ENCODE peak calls at places on chromosomes 1 and 21, in six cellular contexts. D is colonic mucosa; C is fibroblast of lung; B is A549; Q is CD8-positive, alpha-beta memory T cell; M is OCI-LY7. O is an unnamed sample. For H3K9me3, the result is how much of the 10 kb centered on the place peaks cover.

GRCh38 chr21:33023574-33024277 is 2.0 kb upstream of the OLIG2 start:
- DNase-seq in D (no peak), C (no peak), B (no peak), Q (no peak), M (no peak), O (no peak)

GRCh38 chr1:234643111-234643849 is 33.3 kb upstream of the IRF2BP2 start:
- DNase-seq in D (peak), C (no peak), B (peak), Q (no peak), M (no peak), O (no peak)

GRCh38 chr1:39754026-39754569 is 15.4 kb downstream of the PPIE start:
- DNase-seq in D (no peak), C (no peak), B (no peak), Q (no peak), M (no peak), O (no peak)

GRCh38 chr1:8682573-8682972 is 134.9 kb downstream of the RERE start:
- DNase-seq in D (no peak), C (no peak), B (no peak), Q (no peak), M (no peak), O (no peak)

GRCh38 chr1:50438945-50439344 is 15.7 kb upstream of the DMRTA2 start:
- DNase-seq in D (no peak), C (no peak), B (peak), Q (no peak), M (no peak), O (no peak)

GRCh38 chr1:95223110-95223509 is 10.9 kb upstream of the RWDD3 start:
- DNase-seq in D (no peak), C (peak), B (no peak), Q (no peak), M (no peak), O (peak)

GRCh38 chr1:64909021-64909420 is 57.3 kb downstream of the JAK1 start:
- DNase-seq in D (no peak), C (no peak), B (no peak), Q (no peak), M (no peak), O (no peak)

GRCh38 chr1:150626150-150626549 is 3.3 kb downstream of the ENSA start:
- DNase-seq in D (no peak), C (no peak), B (no peak), Q (no peak), M (no peak), O (no peak)

DNA sequence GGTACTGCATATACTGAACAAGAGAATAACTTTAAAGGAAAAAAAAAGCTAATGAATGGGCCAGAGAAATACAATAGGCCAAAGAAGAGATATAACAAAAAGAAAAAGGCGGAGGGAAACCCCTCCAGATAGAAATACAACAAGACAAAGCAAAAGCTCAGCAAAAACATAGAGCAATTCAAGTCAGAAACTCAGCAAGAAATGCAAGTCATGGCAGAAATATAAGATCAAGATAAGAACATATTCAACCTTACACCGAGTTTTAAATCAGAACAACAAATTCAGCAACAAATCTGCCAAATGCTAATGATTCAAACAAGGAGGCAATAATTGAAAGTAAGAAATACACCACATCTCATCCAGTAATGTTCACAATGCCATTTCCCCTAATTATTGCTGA is 298.9 kb downstream of the USH2A start:
- DNase-seq in D (no peak), C (no peak), B (no peak), Q (no peak), M (no peak), O (no peak)
- H3K9me3 ChIP-seq in D (under half), C (under half), B (under half), Q (under half), M (under half), O (under half)

DNA sequence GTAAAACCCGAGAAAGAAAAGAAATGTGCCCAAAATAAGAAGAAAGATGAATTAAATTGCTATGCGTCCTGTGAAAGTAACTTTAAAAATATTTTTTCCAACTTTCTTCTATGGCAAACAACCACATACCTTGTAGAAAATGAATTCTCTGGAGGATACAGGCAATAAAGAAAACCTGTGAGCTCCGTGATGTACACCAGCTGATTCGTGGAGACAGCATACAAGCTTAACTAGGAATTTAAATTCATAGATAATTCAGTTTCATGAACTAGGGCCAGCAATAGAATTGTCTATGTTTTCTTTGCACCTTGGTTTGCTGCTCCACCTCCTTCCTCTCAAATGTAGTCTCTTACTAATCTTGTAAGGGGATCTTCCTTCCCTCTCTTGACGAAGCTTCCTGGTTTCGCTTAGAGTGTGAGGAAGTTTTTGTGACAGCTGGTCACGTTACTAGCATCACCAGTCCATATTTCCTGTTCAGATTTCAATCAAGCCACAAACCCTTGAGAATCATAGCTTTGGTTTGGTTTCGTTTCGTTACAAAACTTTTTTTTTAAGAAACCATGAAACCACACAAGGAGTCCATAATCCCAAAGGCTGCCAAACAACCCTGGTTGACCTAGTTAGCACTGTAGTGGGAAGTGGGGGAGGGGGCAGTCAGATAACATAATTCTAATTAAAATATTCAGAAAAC is 35.8 kb downstream of the GREM2 start:
- DNase-seq in D (no peak), C (peak), B (peak), Q (peak), M (peak), O (no peak)
- H3K4me3 ChIP-seq in D (no peak), C (peak), B (peak), Q (peak), M (peak), O (peak)

GRCh38 chr1:222462598-222462997 is 85.3 kb downstream of the HHIPL2 start:
- DNase-seq in D (no peak), C (no peak), B (no peak), Q (no peak), M (no peak), O (no peak)

GRCh38 chr1:222465211-222466041 is 82.5 kb downstream of the HHIPL2 start:
- DNase-seq in D (peak), C (peak), B (peak), Q (peak), M (peak), O (peak)

GRCh38 chr1:222464841-222465210 is 83.1 kb downstream of the HHIPL2 start:
- DNase-seq in D (peak), C (peak), B (peak), Q (peak), M (peak), O (no peak)

GRCh38 chr1:222463059-222463730 is 84.7 kb downstream of the HHIPL2 start:
- DNase-seq in D (no peak), C (no peak), B (no peak), Q (no peak), M (no peak), O (no peak)

DNA sequence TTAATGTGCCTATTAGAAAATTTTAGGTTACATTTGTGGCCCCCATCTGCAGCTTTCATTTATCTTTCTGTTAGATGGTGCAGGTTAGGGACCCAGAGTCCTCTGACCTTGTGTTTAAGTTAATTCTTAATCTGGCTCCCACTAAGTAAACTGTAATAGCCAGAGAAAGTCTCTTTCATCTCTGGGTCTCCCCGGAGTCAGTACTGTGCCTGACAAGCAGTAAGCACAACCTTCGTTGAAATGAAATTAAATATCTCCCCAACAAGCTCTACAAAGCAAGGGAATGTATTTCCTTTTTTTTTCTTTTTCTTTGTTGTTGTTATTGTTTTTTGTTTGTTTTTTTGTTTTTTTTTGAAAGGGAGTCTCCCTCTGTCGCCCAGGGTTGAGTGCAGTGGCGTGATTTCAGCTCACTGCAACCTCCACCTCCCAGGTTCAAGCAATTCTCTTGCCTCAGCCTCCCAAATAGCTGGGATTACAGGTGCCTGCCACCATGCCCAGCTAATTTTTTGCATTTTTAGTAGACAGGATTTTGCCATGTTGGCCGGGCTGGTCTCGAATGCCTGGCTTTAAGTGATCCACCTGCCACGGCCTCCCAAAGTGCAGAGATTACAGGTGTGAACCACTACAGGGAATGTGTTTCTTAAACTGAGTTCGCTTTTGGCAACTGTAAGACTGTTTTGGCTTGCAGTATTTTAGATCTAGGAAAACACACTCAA is 81.6 kb downstream of the HHIPL2 start:
- DNase-seq in D (no peak), C (no peak), B (no peak), Q (no peak), M (no peak), O (no peak)
- H3K27ac ChIP-seq in D (peak), C (peak), B (peak), Q (no peak), M (no peak), O (peak)

DNA sequence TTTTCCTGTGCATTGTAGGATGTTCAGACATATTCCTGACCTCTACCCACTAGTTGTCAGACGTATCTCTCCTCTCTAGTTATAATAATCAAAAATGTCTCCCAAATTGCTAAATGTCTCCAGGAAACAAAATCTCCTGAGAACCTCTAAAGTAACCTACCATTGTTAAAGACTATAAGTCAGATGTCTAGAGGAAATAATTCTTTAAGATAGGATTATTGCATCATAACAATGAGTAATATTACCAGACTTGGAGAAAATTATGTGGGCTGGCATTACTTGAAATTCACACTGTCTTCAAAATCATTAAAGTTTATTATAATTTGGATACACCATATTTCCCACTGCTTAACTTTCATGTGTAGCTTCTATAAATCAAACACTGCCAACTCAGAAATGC is 643.0 kb upstream of the ADGRL2 start:
- DNase-seq in D (no peak), C (no peak), B (no peak), Q (no peak), M (no peak), O (no peak)
- H3K9me3 ChIP-seq in D (under half), C (under half), B (under half), Q (under half), M (under half), O (under half)

GRCh38 chr1:27528701-27529637 is 39.0 kb upstream of the WASF2 start:
- DNase-seq in D (peak), C (peak), B (no peak), Q (no peak), M (no peak), O (peak)

GRCh38 chr1:27527223-27527856 is 37.4 kb upstream of the WASF2 start:
- DNase-seq in D (peak), C (no peak), B (peak), Q (peak), M (peak), O (peak)

GRCh38 chr1:27527857-27528700 is 38.1 kb upstream of the WASF2 start:
- DNase-seq in D (peak), C (no peak), B (no peak), Q (peak), M (peak), O (no peak)

GRCh38 chr1:27525296-27526271 is 35.6 kb upstream of the WASF2 start:
- DNase-seq in D (peak), C (no peak), B (peak), Q (peak), M (peak), O (no peak)

GRCh38 chr1:27526569-27527222 is 36.7 kb upstream of the WASF2 start:
- DNase-seq in D (no peak), C (no peak), B (no peak), Q (peak), M (peak), O (no peak)
- H3K4me3 ChIP-seq in D (no peak), C (peak), B (no peak), Q (peak), M (peak), O (peak)

DNA sequence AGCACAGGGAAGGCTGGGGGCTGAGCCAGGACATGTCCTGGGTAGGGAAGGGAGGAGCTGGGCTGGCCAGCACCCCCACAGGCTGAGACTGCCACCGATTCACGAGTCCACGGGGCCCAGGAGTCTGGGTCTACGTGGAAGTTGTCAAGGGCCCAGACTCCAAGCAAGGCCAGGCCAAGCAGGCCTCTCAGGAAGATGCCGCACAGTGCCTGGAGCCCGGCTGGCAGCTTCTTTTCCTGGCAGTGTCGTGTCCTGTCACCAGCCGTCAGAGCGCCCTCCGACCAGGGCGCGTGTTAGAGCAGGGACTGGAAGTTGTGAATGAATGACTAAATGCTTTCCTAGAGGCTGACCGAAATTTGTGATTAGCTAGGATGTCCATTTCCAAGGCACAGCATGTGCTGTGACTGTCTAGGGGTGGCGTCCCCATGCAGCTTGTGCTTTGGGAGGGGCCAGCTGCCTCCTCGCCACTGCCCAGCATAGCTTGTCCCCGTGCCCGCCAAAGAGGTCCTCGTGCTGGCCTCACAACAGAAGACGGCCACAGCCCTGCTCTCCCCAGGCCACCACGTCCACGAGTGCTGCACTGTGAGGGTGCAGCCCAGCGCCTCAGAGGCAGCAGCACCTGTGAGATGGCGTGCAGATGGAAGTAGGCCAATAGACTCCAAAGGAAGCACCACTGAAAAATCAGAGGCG is 147.4 kb upstream of the COL6A1 start:
- DNase-seq in D (no peak), C (no peak), B (no peak), Q (no peak), M (no peak), O (no peak)
- H3K27ac ChIP-seq in D (no peak), C (no peak), B (no peak), Q (no peak), M (no peak), O (no peak)

GRCh38 chr21:29315155-29315749 is 16.5 kb downstream of the BACH1 start:
- DNase-seq in D (no peak), C (no peak), B (no peak), Q (no peak), M (no peak), O (no peak)

GRCh38 chr21:29316029-29316742 is 17.5 kb downstream of the BACH1 start:
- DNase-seq in D (no peak), C (no peak), B (no peak), Q (no peak), M (no peak), O (no peak)

GRCh38 chr21:29318354-29318753 is 19.6 kb downstream of the BACH1 start:
- DNase-seq in D (no peak), C (peak), B (no peak), Q (no peak), M (no peak), O (no peak)

GRCh38 chr21:29313662-29314408 is 15.1 kb downstream of the BACH1 start:
- DNase-seq in D (no peak), C (no peak), B (no peak), Q (no peak), M (no peak), O (no peak)

DNA sequence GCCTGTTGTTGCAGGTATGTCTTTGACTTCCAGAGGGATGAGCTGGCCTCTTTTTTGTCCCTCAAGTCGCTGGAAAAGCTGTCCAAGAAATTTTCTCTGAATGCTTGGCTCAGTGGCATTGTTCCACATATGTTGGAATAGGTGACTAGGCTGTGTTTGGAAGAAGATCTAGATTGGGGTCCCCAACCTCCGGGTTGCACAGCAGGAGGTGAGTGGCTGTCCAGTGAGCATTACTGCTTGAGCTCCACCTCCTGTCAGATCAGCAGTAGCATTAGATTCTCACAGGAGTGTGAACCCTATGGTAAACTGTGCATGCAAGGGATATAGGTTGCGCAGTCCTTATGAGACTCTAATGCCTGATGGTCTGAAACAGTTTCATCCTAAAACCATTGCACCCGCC is 18.1 kb downstream of the BACH1 start:
- DNase-seq in D (no peak), C (no peak), B (no peak), Q (no peak), M (no peak), O (no peak)
- H3K9me3 ChIP-seq in D (under half), C (under half), B (under half), Q (under half), M (under half), O (under half)

GRCh38 chr1:193110864-193111263 is 5.7 kb upstream of the GLRX2 start:
- DNase-seq in D (no peak), C (no peak), B (no peak), Q (no peak), M (no peak), O (no peak)

GRCh38 chr1:193110246-193110645 is 5.0 kb upstream of the GLRX2 start:
- DNase-seq in D (no peak), C (no peak), B (no peak), Q (no peak), M (no peak), O (no peak)

GRCh38 chr1:193113258-193113991 is 8.2 kb upstream of the GLRX2 start:
- DNase-seq in D (no peak), C (no peak), B (no peak), Q (no peak), M (no peak), O (no peak)

GRCh38 chr1:193109619-193110018 is 4.4 kb upstream of the GLRX2 start:
- DNase-seq in D (no peak), C (no peak), B (no peak), Q (no peak), M (no peak), O (no peak)

DNA sequence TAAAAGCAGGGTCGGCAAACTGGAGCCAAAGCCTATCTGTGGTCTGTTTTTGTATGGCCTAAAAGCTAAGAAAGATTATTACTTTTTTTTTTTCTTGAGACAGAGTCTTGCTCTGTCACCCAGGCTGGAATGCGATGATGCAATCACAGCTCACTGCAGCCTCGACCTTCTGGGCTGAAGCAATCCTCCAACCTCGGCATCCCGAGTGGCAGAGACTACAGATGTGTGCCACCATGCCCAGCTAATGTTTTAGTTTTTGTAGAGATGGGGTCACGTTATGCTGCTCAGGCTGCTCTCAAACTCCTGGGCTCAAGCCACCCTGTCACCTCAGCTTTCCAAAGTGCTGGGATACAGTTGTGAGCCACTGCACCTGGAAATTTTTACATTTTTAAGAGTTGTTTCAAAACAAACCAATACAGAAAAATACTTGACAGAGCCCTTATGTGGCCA is 6.5 kb upstream of the GLRX2 start:
- DNase-seq in D (no peak), C (peak), B (peak), Q (no peak), M (no peak), O (peak)
- H3K4me3 ChIP-seq in D (no peak), C (no peak), B (no peak), Q (no peak), M (no peak), O (no peak)